ENCODE peak calls at places on chromosomes 6 and 20, in four cellular contexts. One of them, this sample, is unnamed.

GRCh38 chr6:29493261-29493660 is 5.5 kb upstream of the MAS1L start:
- DNase-seq in WTC11: no peak
- DNase-seq in fibroblast of the aortic adventitia: no peak
- DNase-seq in germinal center: no peak
- DNase-seq in this sample: no peak

GRCh38 chr20:39661833-39662232 is 699.7 kb downstream of the DHX35 start:
- DNase-seq in fibroblast of the aortic adventitia: peak
- DNase-seq in WTC11: no peak
- DNase-seq in germinal center: no peak
- DNase-seq in this sample: peak

GRCh38 chr20:36574278-36575065 is 1.1 kb downstream of the TGIF2 start:
- DNase-seq in fibroblast of the aortic adventitia: peak
- DNase-seq in germinal center: peak
- DNase-seq in WTC11: peak
- DNase-seq in this sample: peak

GRCh38 chr6:163324326-163324927 is 90.1 kb upstream of the QKI start:
- DNase-seq in fibroblast of the aortic adventitia: no peak
- DNase-seq in germinal center: no peak
- DNase-seq in WTC11: no peak
- DNase-seq in this sample: no peak

GRCh38 chr6:125835221-125835744 is 44.5 kb downstream of the NCOA7 start:
- DNase-seq in fibroblast of the aortic adventitia: peak
- DNase-seq in WTC11: no peak
- DNase-seq in germinal center: no peak
- DNase-seq in this sample: peak

GRCh38 chr20:49821850-49822249 is 9.2 kb downstream of the SLC9A8 start:
- DNase-seq in fibroblast of the aortic adventitia: peak
- DNase-seq in WTC11: no peak
- DNase-seq in germinal center: no peak
- DNase-seq in this sample: peak

GRCh38 chr6:133923938-133924593 is 29.0 kb upstream of the TBPL1 start:
- DNase-seq in germinal center: peak
- DNase-seq in fibroblast of the aortic adventitia: peak
- DNase-seq in WTC11: peak
- DNase-seq in this sample: peak

GRCh38 chr20:33209789-33210188 is 7.4 kb upstream of the BPIFA3 start:
- DNase-seq in germinal center: peak
- DNase-seq in WTC11: peak
- DNase-seq in fibroblast of the aortic adventitia: peak
- DNase-seq in this sample: peak

GRCh38 chr6:89321571-89321970 is 6.5 kb upstream of the GABRR2 start:
- DNase-seq in fibroblast of the aortic adventitia: no peak
- DNase-seq in germinal center: no peak
- DNase-seq in WTC11: no peak
- DNase-seq in this sample: no peak

GRCh38 chr6:149366237-149366921 is 33.7 kb upstream of the SUMO4 start:
- DNase-seq in fibroblast of the aortic adventitia: no peak
- DNase-seq in WTC11: no peak
- DNase-seq in germinal center: no peak
- DNase-seq in this sample: no peak

GRCh38 chr20:10972219-10972860 is 298.5 kb upstream of the JAG1 start:
- DNase-seq in WTC11: no peak
- DNase-seq in fibroblast of the aortic adventitia: no peak
- DNase-seq in germinal center: no peak
- DNase-seq in this sample: no peak